ENCODE peak calls at places on chromosome 2, in four cellular contexts. J is body of pancreas, L is fibroblast of lung, P is tibial artery. U is an unnamed sample.
A peak's percentile ranks its signal among the peaks of the same experiment; 100 is the strongest.

GRCh38 chr2:41722668-41723369 is 325.0 kb upstream of the PKDCC start:
- DNase-seq in J (no peak), L (peak; percentile 58), P (peak; percentile 72), U (peak; percentile 62)

GRCh38 chr2:90207454-90208058 is 1516.1 kb downstream of the RPIA start:
- DNase-seq in J (no peak), L (no peak), P (no peak), U (no peak)

GRCh38 chr2:82314836-82315472 is 2010.4 kb upstream of the LRRTM1 start:
- DNase-seq in J (no peak), L (no peak), P (no peak), U (no peak)

GRCh38 chr2:167749016-167749415 is 498.4 kb downstream of the STK39 start:
- DNase-seq in J (no peak), L (peak; percentile 70), P (no peak), U (no peak)

GRCh38 chr2:5618271-5618670 is 73.9 kb upstream of the SOX11 start:
- DNase-seq in J (no peak), L (no peak), P (no peak), U (no peak)

GRCh38 chr2:95760839-95761525 is 169.2 kb downstream of the TRIM43 start:
- DNase-seq in J (no peak), L (peak; percentile 88), P (no peak), U (peak; percentile 26)

GRCh38 chr2:101219281-101219680 is 33.4 kb upstream of the CNOT11 start:
- DNase-seq in J (no peak), L (no peak), P (no peak), U (no peak)

GRCh38 chr2:36812196-36812595 is 115.7 kb downstream of the VIT start:
- DNase-seq in J (no peak), L (no peak), P (no peak), U (no peak)

GRCh38 chr2:37776487-37776886 is 105.0 kb upstream of the CDC42EP3 start:
- DNase-seq in J (no peak), L (peak; percentile 99), P (no peak), U (no peak)

GRCh38 chr2:26270363-26270762 is 25.6 kb downstream of the HADHB start:
- DNase-seq in J (no peak), L (no peak), P (no peak), U (no peak)

GRCh38 chr2:27729198-27729597 is 42.3 kb upstream of the MRPL33 start:
- DNase-seq in J (no peak), L (no peak), P (no peak), U (no peak)

GRCh38 chr2:241636983-241637232 is at the start of gene THAP4:
- DNase-seq in J (peak; percentile 60), L (no peak), P (peak; percentile 31), U (peak; percentile 79)

GRCh38 chr2:9704600-9704999 is 73.8 kb upstream of the YWHAQ start:
- DNase-seq in J (no peak), L (no peak), P (no peak), U (no peak)

GRCh38 chr2:45637440-45637839 is 14.0 kb upstream of the PRKCE start:
- DNase-seq in J (peak; percentile 40), L (peak; percentile 82), P (no peak), U (no peak)

GRCh38 chr2:66508358-66509071 is 73.6 kb downstream of the MEIS1 start:
- DNase-seq in J (peak; percentile 37), L (peak; percentile 81), P (no peak), U (no peak)

GRCh38 chr2:217711236-217711635 is 291.6 kb downstream of the TNS1 start:
- DNase-seq in J (no peak), L (peak; percentile 89), P (no peak), U (no peak)

GRCh38 chr2:126787278-126787677 is 111.4 kb upstream of the TEX51 start:
- DNase-seq in J (no peak), L (no peak), P (no peak), U (no peak)

GRCh38 chr2:130920417-130921030 is 83.8 kb downstream of the ARHGEF4 start:
- DNase-seq in J (peak; percentile 67), L (peak; percentile 50), P (peak; percentile 57), U (peak; percentile 49)

GRCh38 chr2:7792031-7792651 is 874.9 kb downstream of the RNF144A start:
- DNase-seq in J (peak; percentile 89), L (peak; percentile 6), P (no peak), U (peak; percentile 32)

GRCh38 chr2:74197049-74197448 is 1.4 kb upstream of the MTHFD2 start:
- DNase-seq in J (no peak), L (no peak), P (no peak), U (no peak)

GRCh38 chr2:55090702-55091101 is 40.5 kb upstream of the RTN4 start:
- DNase-seq in J (no peak), L (no peak), P (no peak), U (no peak)

GRCh38 chr2:225894240-225894980 is 494.9 kb downstream of the NYAP2 start:
- DNase-seq in J (no peak), L (peak; percentile 79), P (no peak), U (no peak)

GRCh38 chr2:69966496-69966895 is 5.1 kb upstream of the ASPRV1 start:
- DNase-seq in J (no peak), L (peak; percentile 47), P (no peak), U (no peak)

GRCh38 chr2:70728128-70728527 is 39.9 kb downstream of the ADD2 start:
- DNase-seq in J (no peak), L (peak; percentile 50), P (no peak), U (no peak)

GRCh38 chr2:119259296-119259860 is 35.7 kb downstream of the STEAP3 start:
- DNase-seq in J (no peak), L (no peak), P (no peak), U (no peak)

GRCh38 chr2:149538138-149538833 is 49.3 kb downstream of the MMADHC start:
- DNase-seq in J (no peak), L (peak; percentile 39), P (no peak), U (no peak)

GRCh38 chr2:101704046-101704466 is 6.5 kb downstream of the MAP4K4 start:
- DNase-seq in J (no peak), L (peak; percentile 81), P (peak; percentile 47), U (no peak)

GRCh38 chr2:152278536-152278935 is 56.4 kb upstream of the FMNL2 start:
- DNase-seq in J (no peak), L (peak; percentile 51), P (no peak), U (no peak)
- H3K9me3 ChIP-seq in J (no peaks in the 10 kb centered on the region), L (no peaks in the 10 kb centered on the region), P (peaks cover 12% of the 10 kb centered on the region), U (no peaks in the 10 kb centered on the region)

DNA sequence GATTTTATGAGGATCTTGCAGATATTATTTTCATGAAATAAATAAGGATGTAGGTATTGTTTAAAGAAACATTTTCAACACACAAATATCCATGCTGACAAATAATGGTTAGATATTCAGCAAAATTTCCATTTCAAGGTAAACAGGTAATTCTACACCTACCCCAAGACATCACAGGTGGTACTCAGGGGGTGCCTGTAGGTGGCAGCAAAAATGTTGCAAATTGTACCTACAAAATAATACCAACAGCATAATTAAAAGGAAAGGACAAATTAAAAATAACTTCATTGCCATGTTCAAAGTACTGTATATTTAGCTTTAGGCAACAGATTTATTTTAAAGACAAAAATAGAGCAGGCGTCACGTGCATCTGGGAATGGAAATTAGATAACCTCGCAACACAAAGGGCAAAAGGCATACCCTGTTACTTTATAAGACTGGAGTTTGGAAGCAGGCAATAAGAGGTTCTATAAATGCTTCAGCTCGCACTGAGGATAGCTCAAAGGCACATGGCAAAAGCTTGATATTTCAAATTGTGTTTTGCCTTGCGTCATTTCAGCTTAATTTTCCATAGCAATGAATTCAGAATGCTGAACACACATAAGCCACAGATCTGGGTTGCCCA is 630.5 kb downstream of the TDRD15 start:
- DNase-seq in J (no peak), L (no peak), P (no peak), U (no peak)
- TF ChIP-seq CTCF in J (no peak), L (peak; percentile 34), P (no peak), U (no peak)

DNA sequence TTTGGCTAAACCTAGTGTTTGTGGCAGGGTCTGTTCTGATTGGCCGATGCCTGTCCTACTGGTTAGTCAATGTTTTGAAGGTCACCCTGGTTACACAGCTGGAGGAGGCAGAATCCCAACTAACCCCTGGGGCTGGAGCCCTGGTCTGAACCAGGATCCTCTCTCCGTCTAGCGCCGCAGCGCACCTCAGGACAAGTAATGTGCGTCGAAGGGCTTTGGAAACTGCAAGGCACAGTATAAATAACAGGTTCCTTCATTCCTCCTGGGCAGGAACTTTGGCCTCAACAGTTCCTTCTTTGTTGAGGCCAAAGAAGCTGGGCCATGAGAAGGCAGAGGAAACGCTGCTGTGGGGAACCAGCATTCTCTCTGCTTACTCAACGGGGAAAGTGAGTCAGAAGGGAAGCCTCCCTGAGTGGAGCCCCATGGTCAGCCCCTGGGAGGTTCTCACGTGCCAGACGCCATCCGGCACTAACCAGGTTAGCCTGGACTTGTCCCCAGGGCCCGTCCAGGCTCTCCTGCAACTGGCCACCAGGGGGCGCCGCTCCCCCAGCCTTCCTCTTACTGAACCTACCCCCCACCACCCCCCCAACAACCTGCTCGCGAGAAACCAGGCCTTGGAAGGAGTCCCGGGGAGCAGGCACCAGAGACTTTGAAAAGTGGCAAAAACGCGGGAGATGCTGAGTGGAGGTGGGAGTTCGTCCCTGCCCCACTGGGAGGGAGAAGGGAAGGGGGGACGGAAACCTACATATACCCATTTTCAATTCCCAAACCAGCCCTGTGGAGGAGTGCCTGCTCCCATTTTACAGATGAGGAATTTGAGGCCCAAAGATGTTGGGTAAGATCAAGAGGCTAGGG is 19.8 kb downstream of the TEX44 start:
- DNase-seq in J (peak; percentile 92), L (peak; percentile 92), P (peak; percentile 95), U (peak; percentile 94)
- H3K4me3 ChIP-seq in J (no peak overlapping the region), L (no peak overlapping the region), P (no peak overlapping the region), U (no peak overlapping the region)

GRCh38 chr2:16280081-16280480 is 339.7 kb downstream of the MYCN start:
- DNase-seq in J (no peak), L (no peak), P (no peak), U (no peak)
- H3K9me3 ChIP-seq in J (no peaks in the 10 kb centered on the region), L (no peaks in the 10 kb centered on the region), P (no peaks in the 10 kb centered on the region), U (no peaks in the 10 kb centered on the region)

GRCh38 chr2:84970266-84970955 is 550 bp upstream of the KCMF1 start:
- DNase-seq in J (peak; percentile 75), L (peak; percentile 57), P (peak; percentile 58), U (peak; percentile 67)
- TF ChIP-seq CTCF in J (no peak), L (no peak), P (no peak), U (no peak)

GRCh38 chr2:237941239-237941638 is 25.6 kb upstream of the UBE2F start:
- DNase-seq in J (no peak), L (no peak), P (no peak), U (no peak)

GRCh38 chr2:237939251-237939650 is 27.6 kb upstream of the UBE2F start:
- DNase-seq in J (no peak), L (no peak), P (no peak), U (no peak)

GRCh38 chr2:237943395-237944094 is 23.3 kb upstream of the UBE2F start:
- DNase-seq in J (peak; percentile 79), L (no peak), P (no peak), U (no peak)

GRCh38 chr2:237942512-237942897 is 24.3 kb upstream of the UBE2F start:
- DNase-seq in J (no peak), L (no peak), P (no peak), U (no peak)

DNA sequence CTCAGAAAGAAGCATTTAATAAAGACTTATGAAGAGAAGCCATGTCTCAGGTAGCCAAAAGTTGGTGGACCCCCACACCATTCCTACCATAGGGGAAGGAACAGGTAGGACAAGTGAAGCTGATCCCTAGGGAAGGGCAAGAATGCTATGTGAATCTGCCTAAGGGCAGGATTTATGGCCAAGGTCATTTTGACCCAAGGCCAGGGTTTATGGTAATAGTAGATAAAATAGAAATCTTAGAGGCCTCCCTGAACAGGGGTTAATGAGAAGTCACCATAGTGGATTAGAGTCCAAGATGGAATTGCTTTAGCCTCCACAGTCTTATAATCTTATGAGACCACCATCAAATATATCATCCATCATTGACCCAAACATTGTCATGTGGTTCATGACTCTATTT is 26.0 kb upstream of the UBE2F start:
- DNase-seq in J (no peak), L (no peak), P (no peak), U (no peak)
- H3K4me3 ChIP-seq in J (no peak overlapping the region), L (no peak overlapping the region), P (no peak overlapping the region), U (no peak overlapping the region)

GRCh38 chr2:204743368-204743960 is 198.2 kb downstream of the PARD3B start:
- DNase-seq in J (no peak), L (no peak), P (no peak), U (no peak)
- H3K9me3 ChIP-seq in J (no peaks in the 10 kb centered on the region), L (no peaks in the 10 kb centered on the region), P (peaks cover 14% of the 10 kb centered on the region), U (no peaks in the 10 kb centered on the region)

U was measured in adrenal gland.